ENCODE peak calls at places on chromosomes 13 and 19, in five cellular contexts. T, Y, J, C and I are unnamed samples.

GRCh38 chr13:94968757-94969086 is 256.4 kb upstream of the SOX21 start:
- DNase-seq in Y (no peak), T (no peak), J (no peak), C (no peak), I (no peak)

GRCh38 chr13:61084983-61085382 is 330.7 kb downstream of the PCDH20 start:
- DNase-seq in Y (no peak), J (no peak), T (no peak), C (no peak), I (no peak)

GRCh38 chr19:58569943-58570670 is 3.0 kb downstream of the MZF1 start:
- DNase-seq in J (no peak), Y (no peak), C (no peak), T (no peak), I (peak)

GRCh38 chr19:12796146-12797071 is 5.1 kb downstream of the JUNB start:
- DNase-seq in C (peak), Y (no peak), J (peak), T (peak), I (peak)

GRCh38 chr19:10861118-10861651 is 10.2 kb upstream of the CARM1 start:
- DNase-seq in Y (no peak), C (peak), J (peak), T (peak), I (no peak)

GRCh38 chr19:38385804-38386257 is 2.0 kb downstream of the GGN start:
- DNase-seq in T (no peak), Y (no peak), J (peak), C (no peak), I (no peak)

GRCh38 chr13:50419466-50419865 is 404.2 kb downstream of the KCNRG start:
- DNase-seq in C (no peak), J (peak), Y (no peak), T (no peak), I (no peak)

GRCh38 chr19:51493776-51494175 is 7.8 kb downstream of the SIGLEC12 start:
- DNase-seq in T (no peak), J (no peak), C (no peak), Y (no peak), I (no peak)

GRCh38 chr19:46297700-46298476 is 1.0 kb downstream of the HIF3A start:
- DNase-seq in T (peak), Y (no peak), C (peak), J (no peak), I (no peak)

GRCh38 chr13:65154661-65155447 is 2075.3 kb downstream of the PCDH9 start:
- DNase-seq in Y (no peak), J (no peak), T (no peak), C (no peak), I (no peak)

GRCh38 chr19:3034845-3035541 is 5.9 kb upstream of the TLE2 start:
- DNase-seq in Y (no peak), T (peak), J (peak), C (peak), I (peak)

GRCh38 chr13:48626726-48627451 is 26.8 kb upstream of the CYSLTR2 start:
- DNase-seq in Y (no peak), T (no peak), J (no peak), C (no peak), I (no peak)

GRCh38 chr19:1361601-1362384 is 21.9 kb upstream of the NDUFS7 start:
- DNase-seq in J (no peak), Y (no peak), C (no peak), T (no peak), I (no peak)

GRCh38 chr19:8605514-8605913 is 5.0 kb downstream of the ADAMTS10 start:
- DNase-seq in C (no peak), T (no peak), J (no peak), Y (no peak), I (no peak)

GRCh38 chr19:10762656-10763055 is 44.8 kb downstream of the DNM2 start:
- DNase-seq in Y (no peak), C (no peak), J (peak), T (no peak), I (no peak)

GRCh38 chr13:50801087-50801931 is 42.2 kb downstream of the DLEU7 start:
- DNase-seq in Y (no peak), J (peak), C (peak), T (peak), I (no peak)

GRCh38 chr19:54523403-54523802 is 20.8 kb downstream of the LAIR2 start:
- DNase-seq in J (no peak), Y (no peak), C (no peak), T (no peak), I (no peak)

GRCh38 chr19:14536926-14537692 is 7.7 kb downstream of the TECR start:
- DNase-seq in Y (no peak), T (peak), J (peak), C (peak), I (no peak)

GRCh38 chr19:10044390-10044789 is 31.1 kb downstream of the RDH8 start:
- DNase-seq in C (no peak), T (no peak), J (no peak), Y (no peak), I (no peak)

DNA sequence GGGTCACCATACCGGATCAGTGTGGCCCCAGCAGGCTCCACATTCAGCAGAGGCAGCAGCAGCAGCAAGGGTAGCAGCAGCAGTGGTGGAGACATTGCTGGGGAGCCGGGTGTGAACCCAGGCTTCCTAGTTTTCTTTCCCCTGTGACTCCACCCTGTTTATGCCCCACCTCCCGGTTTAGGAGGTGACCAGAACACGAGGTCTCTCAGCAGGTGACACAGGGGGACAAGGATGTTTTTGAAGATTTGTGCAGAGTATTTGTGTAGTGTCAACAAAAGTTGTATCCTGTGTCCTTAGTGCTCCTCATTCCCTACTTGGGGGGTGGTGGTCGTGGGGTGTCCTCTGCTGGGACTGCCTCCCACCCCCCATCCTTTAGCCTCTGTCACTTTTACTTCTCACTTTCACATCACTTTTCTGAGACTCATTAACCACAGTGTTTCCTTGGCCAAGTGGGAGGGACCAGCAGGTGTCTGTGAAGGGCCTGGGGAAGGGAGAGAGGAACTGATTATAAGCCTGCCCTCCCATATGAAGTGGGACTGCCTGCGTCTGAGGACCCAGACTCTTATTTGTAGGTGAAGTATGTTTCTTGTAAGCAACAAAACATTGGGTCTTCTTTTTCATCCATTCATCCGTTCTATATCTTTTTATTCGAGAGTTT is 15.6 kb upstream of the KCNC3 start:
- DNase-seq in T (no peak), J (no peak), C (no peak), Y (no peak), I (peak)
- TF ChIP-seq POLR2AphosphoS5 in T (no peak), J (no peak), C (no peak), Y (peak), I (peak)

GRCh38 chr19:33389574-33390119 is 16.1 kb downstream of the CEBPG start:
- DNase-seq in Y (peak), T (no peak), C (no peak), J (no peak), I (no peak)
- TF ChIP-seq POLR2AphosphoS5 in Y (no peak), T (no peak), C (no peak), J (no peak), I (no peak)

GRCh38 chr19:49147923-49148682 is 7.1 kb downstream of the HRC start:
- DNase-seq in C (no peak), T (no peak), J (no peak), Y (no peak), I (no peak)
- TF ChIP-seq POLR2AphosphoS5 in C (no peak), T (no peak), J (no peak), Y (no peak), I (no peak)

DNA sequence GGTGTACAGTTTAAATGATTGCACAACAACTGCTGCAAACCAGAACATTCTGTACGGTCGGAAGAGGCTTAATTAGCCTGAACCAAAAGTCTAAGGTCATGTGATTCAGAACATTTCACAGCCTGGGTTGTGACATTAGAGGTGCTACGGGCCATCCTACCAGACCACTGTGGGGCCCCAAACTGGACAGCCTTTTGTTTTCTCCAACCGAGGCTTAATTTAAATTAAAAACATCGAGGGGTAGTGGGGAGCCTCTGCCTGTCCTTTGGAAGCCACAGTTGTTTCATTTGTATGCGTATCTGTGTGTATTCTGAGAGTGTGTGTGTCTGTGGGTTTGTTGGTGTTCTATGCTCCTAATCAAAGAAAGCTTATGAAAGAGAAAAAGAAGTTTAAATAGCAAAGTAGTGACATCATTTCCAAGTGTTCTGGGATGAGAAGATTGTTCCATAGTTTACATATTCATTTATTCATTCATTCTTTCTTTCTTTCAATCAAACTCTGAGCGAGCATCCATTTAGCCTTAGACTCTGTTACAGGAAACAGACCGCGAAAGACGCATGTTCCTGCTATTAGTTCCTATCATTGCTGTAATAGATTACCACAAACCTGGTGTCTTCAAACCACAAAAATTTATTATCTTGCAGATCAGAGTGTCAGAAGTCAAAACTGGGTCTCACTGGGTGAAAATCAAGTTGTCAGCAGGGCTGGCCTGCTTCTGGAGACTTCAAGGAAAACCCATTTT is 444.8 kb downstream of the FOXO1 start:
- DNase-seq in C (no peak), Y (no peak), T (no peak), J (no peak), I (no peak)
- TF ChIP-seq POLR2AphosphoS5 in C (peak), Y (no peak), T (no peak), J (no peak), I (peak)

DNA sequence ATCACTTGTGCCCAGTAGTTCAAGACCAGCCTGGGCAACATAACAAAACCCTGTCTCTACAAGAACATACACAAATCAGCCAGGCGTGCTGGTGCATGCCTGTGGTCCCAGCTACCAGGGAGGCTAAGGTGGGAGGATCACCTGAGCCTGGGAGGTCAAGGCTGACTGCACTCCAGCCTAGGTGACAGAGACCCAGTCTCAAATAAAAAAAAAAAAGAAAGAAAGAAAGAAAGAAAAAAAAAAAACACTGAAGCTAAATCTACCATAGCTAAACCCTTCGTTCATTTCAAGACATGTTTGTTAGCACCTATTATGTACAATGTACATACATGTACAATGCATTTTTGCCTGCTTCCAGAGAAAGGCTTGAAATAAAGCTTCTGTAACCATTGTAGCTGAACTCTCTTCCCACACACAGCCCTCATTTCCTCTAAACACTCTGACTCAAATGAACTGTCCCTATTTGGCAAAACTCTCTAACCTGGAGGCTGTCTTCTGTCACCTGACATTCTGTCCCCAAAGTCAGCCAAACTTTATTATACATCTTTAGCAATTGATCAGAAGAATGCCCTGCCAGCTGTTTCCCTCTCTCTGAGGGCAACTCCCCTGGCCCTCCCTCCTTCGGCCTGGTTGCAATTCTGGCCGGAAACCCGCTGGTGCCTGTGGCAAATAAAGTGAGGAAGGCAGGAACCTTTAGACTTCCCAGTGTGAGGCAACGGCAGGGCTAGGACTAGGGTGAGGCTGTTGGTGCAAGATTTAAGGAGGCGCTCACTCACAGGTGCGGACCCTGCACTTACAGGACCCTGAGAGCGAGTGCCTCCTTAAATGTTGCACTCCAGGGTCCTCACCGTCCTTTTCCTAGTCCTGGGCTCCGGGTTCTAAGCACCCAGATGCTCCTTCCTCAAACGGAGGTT is 1.8 kb downstream of the ETHE1 start:
- DNase-seq in J (peak), C (peak), Y (no peak), T (peak), I (no peak)
- TF ChIP-seq POLR2AphosphoS5 in J (no peak), C (no peak), Y (no peak), T (no peak), I (peak)

GRCh38 chr13:105276571-105276970 is 1258.9 kb downstream of the EFNB2 start:
- DNase-seq in C (no peak), T (no peak), J (no peak), Y (no peak), I (no peak)
- TF ChIP-seq POLR2AphosphoS5 in C (no peak), T (no peak), J (no peak), Y (no peak), I (no peak)